ENCODE peak calls at places on chromosomes 7 and 10, in five cellular contexts. S, Q, B, Y and T are unnamed samples.

GRCh38 chr7:37942934-37943610 is 22.6 kb downstream of the EPDR1 start:
- DNase-seq in Q (no peak), B (peak), S (peak), Y (peak), T (peak)

GRCh38 chr10:97102441-97102840 is 83.3 kb downstream of the SLIT1 start:
- DNase-seq in Q (no peak), Y (no peak), B (no peak), S (no peak), T (no peak)

GRCh38 chr10:104122273-104123107 is 519 bp downstream of the SFR1 start:
- DNase-seq in Y (no peak), Q (no peak), S (no peak), B (peak), T (no peak)

GRCh38 chr10:86366902-86367338 is 325 bp upstream of the GRID1 start:
- DNase-seq in S (no peak), Q (no peak), Y (peak), B (no peak), T (no peak)

GRCh38 chr7:103990991-103991390 is 1.5 kb upstream of the RELN start:
- DNase-seq in Q (no peak), B (no peak), S (no peak), Y (no peak), T (no peak)

GRCh38 chr7:711093-711966 is 15.2 kb upstream of the DNAAF5 start:
- DNase-seq in Y (peak), S (no peak), B (no peak), Q (no peak), T (no peak)

GRCh38 chr7:45924283-45924682 is 3.2 kb upstream of the IGFBP3 start:
- DNase-seq in S (peak), Y (no peak), B (peak), Q (no peak), T (peak)

GRCh38 chr10:46559231-46559671 is 2.8 kb upstream of the GPRIN2 start:
- DNase-seq in B (no peak), S (no peak), Y (peak), Q (no peak), T (no peak)

GRCh38 chr7:50724526-50725520 is 57.9 kb downstream of the GRB10 start:
- DNase-seq in B (no peak), Y (no peak), S (no peak), Q (no peak), T (no peak)

GRCh38 chr7:137538361-137538762 is 194.8 kb upstream of the PTN start:
- DNase-seq in S (peak), B (peak), Y (no peak), Q (no peak), T (peak)

GRCh38 chr7:102170417-102170970 is 116.2 kb upstream of the SH2B2 start:
- DNase-seq in Q (no peak), Y (no peak), S (peak), B (peak), T (peak)

GRCh38 chr10:118472961-118473675 is 122.3 kb downstream of the PRLHR start:
- DNase-seq in S (no peak), Y (no peak), Q (no peak), B (no peak), T (no peak)

GRCh38 chr10:126259883-126260282 is 128.4 kb downstream of the ADAM12 start:
- DNase-seq in B (no peak), S (no peak), Y (no peak), Q (no peak), T (no peak)

GRCh38 chr7:64946772-64947171 is 43.7 kb downstream of the ZNF273 start:
- DNase-seq in S (peak), Q (no peak), Y (no peak), B (no peak), T (peak)

GRCh38 chr7:116259821-116260440 is 49.6 kb downstream of the TES start:
- DNase-seq in B (peak), S (peak), Y (no peak), Q (no peak), T (peak)

GRCh38 chr7:143372070-143372469 is 9.1 kb upstream of the ZYX start:
- DNase-seq in S (no peak), Y (peak), B (no peak), Q (peak), T (peak)

GRCh38 chr10:70167246-70167645 is 3.1 kb downstream of the SAR1A start:
- DNase-seq in S (peak), B (peak), Y (no peak), Q (no peak), T (no peak)

GRCh38 chr7:155741805-155742204 is 70.5 kb downstream of the SHH start:
- DNase-seq in Y (no peak), Q (no peak), B (no peak), S (no peak), T (no peak)